ENCODE peak calls at places on chromosomes 6 and 20, in nine cellular contexts. M is cardiac fibroblast, B is AG04449, U is ureter, O is ELR, G is right lobe of liver, K is psoas muscle, E is spleen, J is amniotic stem cell. Z is an unnamed sample.

GRCh38 chr20:48601798-48602197 is 226.0 kb downstream of the PREX1 start:
- DNase-seq in M (no peak), B (no peak), U (no peak), O (no peak), G (no peak), K (peak; percentile 14), E (peak; percentile 3), J (no peak), Z (no peak)

GRCh38 chr6:114376611-114377206 is 33.9 kb upstream of the HS3ST5 start:
- DNase-seq in M (no peak), B (no peak), U (no peak), O (no peak), G (no peak), K (no peak), E (no peak), J (no peak), Z (no peak)

GRCh38 chr6:167481527-167481926 is 156.6 kb downstream of the TTLL2 start:
- DNase-seq in M (no peak), B (no peak), U (no peak), O (no peak), G (no peak), K (no peak), E (no peak), J (no peak), Z (no peak)

GRCh38 chr6:36958775-36959554 is 4.4 kb downstream of the PI16 start:
- DNase-seq in M (no peak), B (no peak), U (no peak), O (no peak), G (no peak), K (no peak), E (peak; percentile 58), J (no peak), Z (no peak)

GRCh38 chr20:38315290-38315966 is 11.5 kb downstream of the BPI start:
- DNase-seq in M (peak; percentile 51), B (peak; percentile 3), U (no peak), O (peak; percentile 57), G (no peak), K (no peak), E (no peak), J (no peak), Z (peak; percentile 41)

GRCh38 chr6:168530653-168531071 is 89.7 kb downstream of the SMOC2 start:
- DNase-seq in M (no peak), B (no peak), U (no peak), O (no peak), G (no peak), K (no peak), E (no peak), J (no peak), Z (no peak)

GRCh38 chr20:62955519-62956386 is 3.2 kb downstream of the SLC17A9 start:
- DNase-seq in M (no peak), B (no peak), U (no peak), O (no peak), G (peak; percentile 97), K (peak; percentile 64), E (peak; percentile 76), J (no peak), Z (no peak)

GRCh38 chr6:93416575-93417420 is 2.6 kb downstream of the EPHA7 start:
- DNase-seq in M (peak; percentile 14), B (no peak), U (peak; percentile 42), O (no peak), G (peak; percentile 43), K (peak; percentile 48), E (peak; percentile 78), J (no peak), Z (peak; percentile 34)